ENCODE peak calls at places on chromosomes 4 and X, in five cellular contexts. B is endothelial cell of umbilical vein, U is HepG2, X is K562, R is A549. Z is an unnamed sample.

GRCh38 chr4:188661502-188661901 is 522.3 kb downstream of the TRIML1 start:
- DNase-seq in B (no peak), U (no peak), X (no peak), R (no peak), Z (no peak)

GRCh38 chr4:37976991-37977470 is 16.8 kb downstream of the PTTG2 start:
- DNase-seq in B (peak), U (peak), X (peak), R (peak), Z (peak)

GRCh38 chr4:169210516-169211108 is 60.1 kb downstream of the SH3RF1 start:
- DNase-seq in B (no peak), U (no peak), X (no peak), R (no peak), Z (no peak)

GRCh38 chr4:175271010-175271630 is 353.0 kb downstream of the ADAM29 start:
- DNase-seq in B (no peak), U (no peak), X (no peak), R (no peak), Z (no peak)

GRCh38 chrX:150293311-150294013 is 69.7 kb upstream of the MAMLD1 start:
- DNase-seq in B (no peak), U (no peak), X (no peak), R (no peak), Z (no peak)

GRCh38 chrX:149910178-149910695 is 19.1 kb upstream of the HSFX4 start:
- DNase-seq in B (no peak), U (no peak), X (no peak), R (no peak), Z (peak)

GRCh38 chrX:153352858-153353257 is 18.9 kb downstream of the ZNF275 start:
- DNase-seq in B (no peak), U (no peak), X (no peak), R (no peak), Z (no peak)

GRCh38 chrX:101287402-101287801 is 3.7 kb downstream of the TAF7L start:
- DNase-seq in B (peak), U (peak), X (peak), R (peak), Z (peak)

GRCh38 chrX:39665830-39666518 is 431.8 kb downstream of the BCOR start:
- DNase-seq in B (no peak), U (no peak), X (no peak), R (peak), Z (no peak)

GRCh38 chrX:124736553-124737240 is 390.3 kb downstream of the SH2D1A start:
- DNase-seq in B (no peak), U (no peak), X (no peak), R (no peak), Z (no peak)

GRCh38 chr4:115042496-115042895 is 70.9 kb downstream of the NDST4 start:
- DNase-seq in B (no peak), U (peak), X (no peak), R (peak), Z (no peak)
- TF ChIP-seq CTCF in B (no peak), U (peak), X (no peak), R (no peak), Z (no peak)

GRCh38 chr4:109294006-109294405 is 8.5 kb downstream of the COL25A1 start:
- DNase-seq in B (no peak), U (peak), X (peak), R (peak), Z (peak)
- TF ChIP-seq MYC in B (no peak), U (no peak), X (no peak), R (no peak), Z (no peak)

GRCh38 chr4:4859010-4859798 is at the start of gene MSX1:
- DNase-seq in B (peak), U (peak), X (peak), R (peak), Z (peak)
- TF ChIP-seq POLR2A in B (peak), U (peak), X (peak), R (peak), Z (peak)

GRCh38 chr4:127124919-127125318 is 507.8 kb upstream of the INTU start:
- DNase-seq in B (no peak), U (peak), X (no peak), R (no peak), Z (no peak)
- TF ChIP-seq CTCF in B (no peak), U (peak), X (peak), R (no peak), Z (no peak)

Z was measured in NB4.